ENCODE peak calls at places on chromosomes 6 and 20, in ten cellular contexts. R, Y, F, V, X, S, E, P, L and O are unnamed samples.
A peak's percentile ranks its signal among the peaks of the same experiment; 100 is the strongest.

GRCh38 chr6:41640436-41640835 is 2.2 kb downstream of the MDFI start:
- DNase-seq in R (no peak), Y (no peak), F (no peak), V (no peak), X (no peak), S (no peak), E (no peak), P (no peak), L (no peak), O (no peak)

GRCh38 chr6:17491416-17492142 is 98.2 kb downstream of the CAP2 start:
- DNase-seq in R (no peak), Y (no peak), F (no peak), V (no peak), X (no peak), S (no peak), E (no peak), P (peak; percentile 33), L (no peak), O (no peak)

GRCh38 chr20:25848222-25848621 is 151.6 kb upstream of the ZNF337 start:
- DNase-seq in R (no peak), Y (no peak), F (no peak), V (no peak), X (no peak), S (no peak), E (no peak), P (no peak), L (peak; percentile 1), O (no peak)

GRCh38 chr6:126721581-126722145 is 381.7 kb downstream of the CENPW start:
- DNase-seq in R (no peak), Y (no peak), F (no peak), V (no peak), X (no peak), S (no peak), E (no peak), P (peak; percentile 47), L (no peak), O (peak; percentile 97)

GRCh38 chr6:19024737-19025136 is 637.6 kb downstream of the RNF144B start:
- DNase-seq in R (peak; percentile 61), Y (no peak), F (peak; percentile 37), V (peak; percentile 8), X (peak; percentile 53), S (no peak), E (peak; percentile 88), P (peak; percentile 81), L (no peak), O (peak; percentile 39)

GRCh38 chr6:99282479-99283062 is 66.9 kb downstream of the FAXC start:
- DNase-seq in R (no peak), Y (no peak), F (peak; percentile 2), V (no peak), X (no peak), S (no peak), E (peak; percentile 49), P (peak; percentile 26), L (no peak), O (no peak)

GRCh38 chr6:120056085-120056484 is 706.5 kb upstream of the MAN1A1 start:
- DNase-seq in R (peak; percentile 67), Y (no peak), F (no peak), V (no peak), X (no peak), S (no peak), E (peak; percentile 65), P (peak; percentile 41), L (no peak), O (no peak)

GRCh38 chr20:25000268-25000801 is 7.8 kb upstream of the APMAP start:
- DNase-seq in R (peak; percentile 8), Y (no peak), F (no peak), V (peak; percentile 74), X (peak; percentile 99), S (peak; percentile 86), E (no peak), P (peak; percentile 98), L (no peak), O (peak; percentile 88)

GRCh38 chr6:31114970-31115849 is 610 bp downstream of the PSORS1C1 start:
- DNase-seq in R (no peak), Y (no peak), F (no peak), V (no peak), X (no peak), S (no peak), E (peak; percentile 70), P (peak; percentile 72), L (no peak), O (peak; percentile 71)
- H3K27ac ChIP-seq in R (no peak overlapping the region), Y (no peak overlapping the region), F (no peak overlapping the region), V (no peak overlapping the region), X (peak overlapping the region; percentile 65), S (peak overlapping the region; percentile 57), E (no peak overlapping the region), P (peak overlapping the region; percentile 90), L (peak overlapping the region; percentile 59), O (peak overlapping the region; percentile 96)

DNA sequence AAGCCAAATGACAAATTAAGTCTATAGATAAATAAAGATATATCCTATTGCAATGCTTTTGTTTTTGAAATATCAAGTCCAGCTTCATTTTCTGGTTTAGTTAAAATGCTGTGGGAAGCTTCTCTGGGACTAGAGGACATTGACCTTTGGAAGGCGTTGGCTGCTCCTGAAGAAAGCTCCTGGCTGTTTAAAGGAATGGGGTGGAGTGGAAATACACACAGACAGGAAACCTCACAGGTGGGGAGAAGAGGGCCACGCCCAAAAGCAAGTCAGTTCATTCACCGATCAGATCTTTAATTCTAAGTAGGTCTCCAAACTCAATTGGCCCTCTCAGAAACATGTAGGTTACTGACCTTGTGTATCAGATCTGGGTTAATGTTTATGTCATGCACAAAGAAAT is 59.6 kb downstream of the SPTLC3 start:
- DNase-seq in R (no peak), Y (no peak), F (no peak), V (no peak), X (no peak), S (no peak), E (no peak), P (peak; percentile 45), L (no peak), O (no peak)
- H3K27ac ChIP-seq in R (no peak overlapping the region), Y (no peak overlapping the region), F (no peak overlapping the region), V (no peak overlapping the region), X (no peak overlapping the region), S (no peak overlapping the region), E (no peak overlapping the region), P (no peak overlapping the region), L (no peak overlapping the region), O (no peak overlapping the region)

GRCh38 chr20:53622247-53623114 is 28.8 kb upstream of the ZNF217 start:
- DNase-seq in R (no peak), Y (no peak), F (no peak), V (no peak), X (no peak), S (no peak), E (peak; percentile 17), P (no peak), L (no peak), O (no peak)

GRCh38 chr20:53621482-53622246 is 28.0 kb upstream of the ZNF217 start:
- DNase-seq in R (no peak), Y (no peak), F (peak; percentile 94), V (peak; percentile 70), X (peak; percentile 59), S (peak; percentile 60), E (peak; percentile 22), P (peak; percentile 100), L (no peak), O (peak; percentile 98)

GRCh38 chr20:53623127-53623453 is 29.5 kb upstream of the ZNF217 start:
- DNase-seq in R (no peak), Y (no peak), F (no peak), V (no peak), X (no peak), S (no peak), E (no peak), P (no peak), L (no peak), O (no peak)

GRCh38 chr20:53613748-53614147 is 20.1 kb upstream of the ZNF217 start:
- DNase-seq in R (no peak), Y (no peak), F (no peak), V (no peak), X (no peak), S (no peak), E (no peak), P (no peak), L (no peak), O (no peak)

GRCh38 chr20:53617791-53618489 is 24.3 kb upstream of the ZNF217 start:
- DNase-seq in R (no peak), Y (no peak), F (no peak), V (no peak), X (no peak), S (no peak), E (no peak), P (no peak), L (no peak), O (no peak)
- H3K27ac ChIP-seq in R (no peak overlapping the region), Y (no peak overlapping the region), F (no peak overlapping the region), V (no peak overlapping the region), X (no peak overlapping the region), S (peak overlapping the region; percentile 27), E (no peak overlapping the region), P (no peak overlapping the region), L (no peak overlapping the region), O (no peak overlapping the region)

GRCh38 chr6:113451030-113451429 is 406.1 kb upstream of the MARCKS start:
- DNase-seq in R (no peak), Y (no peak), F (no peak), V (no peak), X (no peak), S (no peak), E (no peak), P (no peak), L (no peak), O (no peak)

GRCh38 chr6:113449051-113449450 is 408.1 kb upstream of the MARCKS start:
- DNase-seq in R (no peak), Y (no peak), F (no peak), V (no peak), X (no peak), S (no peak), E (no peak), P (peak; percentile 26), L (no peak), O (peak; percentile 54)

GRCh38 chr6:113445201-113445600 is 411.9 kb upstream of the MARCKS start:
- DNase-seq in R (no peak), Y (no peak), F (no peak), V (no peak), X (no peak), S (no peak), E (no peak), P (no peak), L (no peak), O (no peak)

GRCh38 chr6:113450061-113450465 is 407.1 kb upstream of the MARCKS start:
- DNase-seq in R (no peak), Y (no peak), F (no peak), V (no peak), X (no peak), S (no peak), E (no peak), P (no peak), L (no peak), O (peak; percentile 40)

DNA sequence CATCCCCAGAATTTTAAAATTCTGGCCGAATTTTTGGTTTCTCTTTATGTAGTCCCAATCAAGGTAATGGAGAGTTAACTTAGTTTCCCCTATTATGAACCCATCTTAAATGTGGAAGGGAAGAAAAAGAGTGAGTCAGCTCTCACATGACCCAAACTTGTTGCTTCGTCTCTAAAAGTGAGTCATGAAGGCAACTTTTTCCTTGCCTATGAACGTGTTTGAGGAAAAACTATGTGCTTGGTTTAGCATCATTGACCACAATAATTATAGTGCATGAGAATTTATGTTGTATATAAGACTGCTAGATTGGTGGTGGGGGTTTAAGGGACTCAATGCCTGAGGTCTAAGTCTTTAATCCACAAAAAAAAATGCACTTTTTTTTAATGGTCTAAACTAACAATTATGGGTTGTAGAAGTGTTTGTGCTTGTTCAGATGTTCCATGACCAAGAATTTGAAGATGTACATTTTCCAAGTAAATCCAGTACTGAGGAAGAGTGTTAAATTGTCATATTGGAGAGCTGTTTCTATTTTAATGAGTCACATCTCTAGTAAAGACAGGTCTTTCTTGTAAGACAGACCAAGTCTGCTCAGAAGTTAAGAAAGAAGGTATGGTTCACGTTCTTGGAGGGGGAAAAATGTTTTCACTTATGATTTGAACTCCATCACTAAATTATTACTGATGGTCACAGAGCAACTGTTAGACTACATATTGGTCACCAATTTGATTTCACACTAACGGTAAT is 409.9 kb upstream of the MARCKS start:
- DNase-seq in R (no peak), Y (no peak), F (no peak), V (no peak), X (no peak), S (no peak), E (no peak), P (peak; percentile 75), L (no peak), O (peak; percentile 80)
- H3K27ac ChIP-seq in R (no peak overlapping the region), Y (no peak overlapping the region), F (no peak overlapping the region), V (no peak overlapping the region), X (no peak overlapping the region), S (no peak overlapping the region), E (no peak overlapping the region), P (no peak overlapping the region), L (no peak overlapping the region), O (peak overlapping the region; percentile 43)